ENCODE peak calls at places on chromosome 12, in six cellular contexts. Z is cardiac fibroblast, I is astrocyte, X is heart right ventricle, W is AG09319, E is endothelial cell. U is an unnamed sample.

GRCh38 chr12:96687719-96688118 is 198.3 kb downstream of the CFAP54 start:
- DNase-seq in Z (peak), I (no peak), X (no peak), W (no peak), E (no peak), U (no peak)

GRCh38 chr12:29943683-29944082 is 159.9 kb upstream of the TMTC1 start:
- DNase-seq in Z (peak), I (peak), X (no peak), W (no peak), E (no peak), U (no peak)

GRCh38 chr12:9906888-9907287 is 25.3 kb downstream of the CLEC2A start:
- DNase-seq in Z (no peak), I (no peak), X (no peak), W (no peak), E (no peak), U (no peak)

GRCh38 chr12:110135012-110135411 is 10.9 kb downstream of the IFT81 start:
- DNase-seq in Z (peak), I (peak), X (no peak), W (peak), E (no peak), U (no peak)

GRCh38 chr12:124704619-124705018 is 137.2 kb upstream of the NCOR2 start:
- DNase-seq in Z (no peak), I (no peak), X (no peak), W (no peak), E (no peak), U (no peak)

GRCh38 chr12:117933545-117933944 is 35.2 kb downstream of the KSR2 start:
- DNase-seq in Z (no peak), I (no peak), X (no peak), W (no peak), E (no peak), U (no peak)

GRCh38 chr12:101795786-101796185 is 35.0 kb downstream of the GNPTAB start:
- DNase-seq in Z (no peak), I (no peak), X (no peak), W (no peak), E (no peak), U (no peak)

GRCh38 chr12:115375188-115375991 is 691.4 kb upstream of the TBX3 start:
- DNase-seq in Z (peak), I (peak), X (no peak), W (no peak), E (no peak), U (no peak)

GRCh38 chr12:12357697-12358476 is 1.0 kb downstream of the BORCS5 start:
- DNase-seq in Z (no peak), I (no peak), X (no peak), W (no peak), E (no peak), U (no peak)

GRCh38 chr12:10392394-10392930 is 2.6 kb upstream of the KLRK1 start:
- DNase-seq in Z (peak), I (peak), X (peak), W (peak), E (no peak), U (no peak)

GRCh38 chr12:56529656-56530055 is 8.0 kb downstream of the RBMS2 start:
- DNase-seq in Z (peak), I (no peak), X (no peak), W (no peak), E (no peak), U (no peak)

GRCh38 chr12:26179829-26180228 is 15.5 kb upstream of the SSPN start:
- DNase-seq in Z (no peak), I (no peak), X (no peak), W (no peak), E (no peak), U (no peak)

GRCh38 chr12:31206038-31206670 is 119.8 kb downstream of the SINHCAF start:
- DNase-seq in Z (peak), I (peak), X (no peak), W (no peak), E (no peak), U (no peak)

GRCh38 chr12:110317921-110318320 is 36.9 kb downstream of the ATP2A2 start:
- DNase-seq in Z (peak), I (peak), X (no peak), W (no peak), E (no peak), U (no peak)

GRCh38 chr12:116882742-116883141 is 1.5 kb upstream of the HRK start:
- DNase-seq in Z (peak), I (no peak), X (no peak), W (no peak), E (no peak), U (no peak)

GRCh38 chr12:71954861-71955260 is 16.2 kb downstream of the TPH2 start:
- DNase-seq in Z (no peak), I (no peak), X (no peak), W (no peak), E (no peak), U (no peak)

GRCh38 chr12:48882325-48882687 is 16.6 kb upstream of the RND1 start:
- DNase-seq in Z (peak), I (peak), X (no peak), W (no peak), E (peak), U (no peak)

GRCh38 chr12:57936513-57936883 is 4.9 kb upstream of the ATP23 start:
- DNase-seq in Z (no peak), I (no peak), X (no peak), W (no peak), E (no peak), U (no peak)

GRCh38 chr12:106459124-106459523 is 101.6 kb downstream of the POLR3B start:
- DNase-seq in Z (no peak), I (no peak), X (no peak), W (no peak), E (no peak), U (no peak)

GRCh38 chr12:4169959-4170358 is 103.6 kb upstream of the CCND2 start:
- DNase-seq in Z (no peak), I (no peak), X (no peak), W (no peak), E (no peak), U (no peak)

GRCh38 chr12:76250256-76250655 is 98.0 kb downstream of the BBS10 start:
- DNase-seq in Z (peak), I (no peak), X (no peak), W (no peak), E (no peak), U (no peak)

GRCh38 chr12:124007810-124008570 is 35.0 kb downstream of the ZNF664 start:
- DNase-seq in Z (no peak), I (peak), X (no peak), W (no peak), E (no peak), U (no peak)

GRCh38 chr12:107983871-107984480 is 145.1 kb upstream of the WSCD2 start:
- DNase-seq in Z (peak), I (no peak), X (no peak), W (no peak), E (no peak), U (no peak)

GRCh38 chr12:45050331-45050750 is 558 bp downstream of the DBX2 start:
- DNase-seq in Z (no peak), I (no peak), X (no peak), W (no peak), E (peak), U (peak)

GRCh38 chr12:12474931-12475485 is 87.7 kb downstream of the DUSP16 start:
- DNase-seq in Z (peak), I (no peak), X (no peak), W (no peak), E (no peak), U (no peak)

GRCh38 chr12:125149160-125150108 is 84.2 kb downstream of the AACS start:
- DNase-seq in Z (no peak), I (no peak), X (no peak), W (no peak), E (no peak), U (no peak)

DNA sequence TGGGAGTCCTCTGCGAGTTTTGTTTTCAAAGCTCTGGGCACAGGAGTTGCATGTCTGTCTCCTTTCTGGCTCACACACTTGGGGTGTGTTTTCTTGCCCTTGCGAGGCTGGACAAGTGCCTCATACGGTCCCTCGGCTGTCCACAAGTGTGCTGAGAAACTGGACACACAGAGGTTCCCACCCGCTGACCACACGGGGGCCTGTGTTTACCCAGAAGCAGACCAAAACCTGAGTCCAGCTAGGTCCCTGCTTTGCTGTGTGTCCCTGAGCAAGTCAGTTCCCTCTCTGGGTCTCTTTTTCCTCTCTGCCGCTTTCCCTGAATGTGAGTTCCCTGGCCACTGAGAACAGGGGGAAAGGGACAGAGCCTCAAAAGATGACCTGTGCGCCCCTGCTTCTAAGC is 678 bp upstream of the OAS2 start:
- DNase-seq in Z (peak), I (no peak), X (no peak), W (no peak), E (no peak), U (no peak)
- TF ChIP-seq CTCF in Z (no peak), I (no peak), X (no peak), W (no peak), E (no peak), U (no peak)

GRCh38 chr12:22272596-22272995 is 61.9 kb downstream of the ST8SIA1 start:
- DNase-seq in Z (no peak), I (no peak), X (no peak), W (no peak), E (no peak), U (no peak)
- TF ChIP-seq CTCF in Z (no peak), I (no peak), X (no peak), W (no peak), E (no peak), U (no peak)

GRCh38 chr12:46296822-46297221 is 28.0 kb upstream of the SLC38A1 start:
- DNase-seq in Z (no peak), I (no peak), X (no peak), W (no peak), E (no peak), U (no peak)

DNA sequence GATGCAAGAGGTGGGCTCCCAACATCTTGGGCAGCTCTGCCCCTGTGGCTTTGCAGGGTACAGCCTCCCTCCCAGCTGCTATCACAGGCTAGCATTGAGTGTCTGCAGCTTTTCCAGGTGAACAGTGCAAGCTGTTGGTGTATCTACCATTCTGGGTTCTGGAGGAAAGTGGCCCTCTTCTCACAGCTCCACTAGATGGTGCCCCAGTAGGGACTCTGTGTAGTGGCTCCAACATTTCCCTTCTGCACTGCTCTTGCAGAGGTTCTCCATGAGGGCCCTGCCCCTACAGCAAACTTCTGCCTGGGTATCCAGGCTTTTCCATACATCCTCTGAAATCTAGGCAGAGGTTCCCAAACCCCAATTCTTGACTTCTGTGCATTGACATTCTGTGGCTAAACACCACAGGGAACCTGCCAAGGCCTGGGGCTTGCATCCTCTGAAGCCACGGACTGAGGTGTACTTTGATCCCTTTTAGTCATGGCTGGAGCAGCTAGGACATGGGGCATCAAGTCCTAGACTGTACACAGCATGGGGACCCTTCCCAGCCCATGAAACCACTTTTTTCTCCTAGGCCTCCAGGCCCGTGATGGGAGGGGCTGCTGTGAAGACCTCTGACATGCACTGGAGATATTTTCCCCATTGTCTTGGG is 24.0 kb upstream of the SLC38A1 start:
- DNase-seq in Z (peak), I (no peak), X (no peak), W (no peak), E (no peak), U (no peak)
- TF ChIP-seq CTCF in Z (peak), I (no peak), X (peak), W (peak), E (no peak), U (peak)

GRCh38 chr12:13534645-13535398 is 338.3 kb downstream of the EMP1 start:
- DNase-seq in Z (peak), I (peak), X (peak), W (no peak), E (peak), U (no peak)
- TF ChIP-seq CTCF in Z (peak), I (peak), X (peak), W (no peak), E (peak), U (peak)

DNA sequence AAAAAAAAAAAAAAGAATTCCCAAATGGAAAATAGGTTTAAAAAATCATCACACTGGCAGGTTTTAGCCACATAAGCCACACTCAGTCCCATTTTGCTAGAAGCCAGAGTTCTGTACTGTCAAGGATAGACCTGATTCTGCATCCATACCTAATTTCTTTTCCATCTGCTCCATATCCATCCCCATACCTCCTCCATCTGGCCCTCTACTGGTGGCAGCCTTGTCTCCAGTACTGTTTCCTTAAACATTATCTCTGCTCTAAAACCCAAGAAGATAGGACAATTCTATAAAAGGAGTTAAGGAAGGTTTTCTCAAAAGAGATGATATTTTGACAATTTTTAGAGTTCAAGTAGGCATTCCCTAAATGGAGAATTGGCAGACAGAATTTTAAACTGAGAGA is 26.0 kb upstream of the RXYLT1 start:
- DNase-seq in Z (peak), I (no peak), X (no peak), W (no peak), E (no peak), U (no peak)
- TF ChIP-seq CTCF in Z (peak), I (peak), X (no peak), W (peak), E (no peak), U (peak)

GRCh38 chr12:68403711-68404110 is 71.5 kb upstream of the MDM1 start:
- DNase-seq in Z (no peak), I (no peak), X (no peak), W (no peak), E (no peak), U (no peak)

GRCh38 chr12:68405292-68405900 is 73.2 kb upstream of the MDM1 start:
- DNase-seq in Z (peak), I (no peak), X (no peak), W (no peak), E (no peak), U (no peak)

GRCh38 chr12:68403296-68403695 is 71.1 kb upstream of the MDM1 start:
- DNase-seq in Z (peak), I (no peak), X (no peak), W (no peak), E (no peak), U (no peak)

GRCh38 chr12:68402422-68402821 is 70.3 kb upstream of the MDM1 start:
- DNase-seq in Z (no peak), I (no peak), X (no peak), W (no peak), E (no peak), U (no peak)

DNA sequence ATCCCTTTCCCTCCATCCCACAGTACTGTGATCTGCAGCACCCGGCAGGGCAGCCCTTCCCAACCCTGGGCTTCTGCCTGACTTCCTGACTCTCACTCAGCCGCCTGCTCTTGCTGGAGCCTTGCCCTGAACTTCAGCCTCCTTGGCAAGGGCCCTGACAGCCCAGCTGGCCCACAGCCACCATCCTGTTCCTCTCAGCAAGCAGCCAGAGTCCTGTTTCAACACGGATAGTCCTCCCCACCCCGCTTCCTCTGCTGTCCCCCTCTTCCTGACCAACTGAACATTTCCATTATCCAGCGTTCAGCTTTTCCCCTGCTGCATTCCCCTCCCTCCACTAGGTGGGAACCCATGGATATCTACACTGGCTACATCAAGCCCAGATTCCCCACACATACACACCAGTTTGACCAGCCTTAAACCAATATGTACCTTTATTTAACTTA is 74.0 kb upstream of the MDM1 start:
- DNase-seq in Z (peak), I (peak), X (peak), W (peak), E (peak), U (no peak)
- TF ChIP-seq CTCF in Z (peak), I (peak), X (peak), W (peak), E (peak), U (peak)

GRCh38 chr12:15522574-15523187 is 200.4 kb downstream of the PTPRO start:
- DNase-seq in Z (peak), I (peak), X (no peak), W (no peak), E (no peak), U (no peak)
- TF ChIP-seq CTCF in Z (peak), I (peak), X (peak), W (peak), E (peak), U (peak)